ENCODE peak calls at places on chromosomes 12 and 14, in ten cellular contexts. P is NT2/D1; I is BJ; J is amniotic stem cell; W is activated CD8-positive, alpha-beta T cell treated with anti-CD3 and anti-CD28 coated beads for 36 hours; Q is sciatic nerve; C is retina; V is EL; F is NCI-H748 treated with DMSO at 0.1 percent for 48 hours; D is NCI-H1417. L is an unnamed sample.

GRCh38 chr14:65509842-65510241 is 97.3 kb downstream of the FUT8 start:
- DNase-seq in P (no peak), I (no peak), J (no peak), W (no peak), Q (no peak), C (no peak), V (no peak), F (no peak), D (no peak), L (no peak)

GRCh38 chr12:40903040-40903439 is 210.8 kb downstream of the CNTN1 start:
- DNase-seq in P (no peak), I (no peak), J (no peak), W (no peak), Q (no peak), C (peak), V (no peak), F (no peak), D (no peak), L (no peak)

GRCh38 chr12:9687228-9687627 is 17.7 kb downstream of the CLEC2D start:
- DNase-seq in P (peak), I (no peak), J (no peak), W (peak), Q (no peak), C (no peak), V (peak), F (no peak), D (no peak), L (no peak)

GRCh38 chr12:124592050-124592449 is 24.6 kb upstream of the NCOR2 start:
- DNase-seq in P (no peak), I (no peak), J (no peak), W (no peak), Q (no peak), C (no peak), V (peak), F (no peak), D (no peak), L (no peak)

GRCh38 chr12:32987526-32987925 is 90.9 kb upstream of the PKP2 start:
- DNase-seq in P (no peak), I (no peak), J (no peak), W (no peak), Q (no peak), C (no peak), V (no peak), F (no peak), D (no peak), L (no peak)

GRCh38 chr14:22837750-22838538 is 1.6 kb downstream of the MMP14 start:
- DNase-seq in P (no peak), I (no peak), J (no peak), W (no peak), Q (peak), C (no peak), V (peak), F (no peak), D (no peak), L (no peak)

GRCh38 chr14:24993631-24994030 is 56.3 kb downstream of the STXBP6 start:
- DNase-seq in P (no peak), I (no peak), J (no peak), W (no peak), Q (no peak), C (no peak), V (no peak), F (no peak), D (no peak), L (no peak)

GRCh38 chr12:118164798-118165486 is 29.0 kb downstream of the PEBP1 start:
- DNase-seq in P (peak), I (no peak), J (no peak), W (peak), Q (no peak), C (peak), V (peak), F (no peak), D (no peak), L (no peak)

GRCh38 chr12:89960011-89960507 is 251.4 kb upstream of the ATP2B1 start:
- DNase-seq in P (no peak), I (no peak), J (no peak), W (peak), Q (no peak), C (no peak), V (peak), F (no peak), D (no peak), L (no peak)

GRCh38 chr12:25151476-25151875 is 43.5 kb downstream of the DNAI7 start:
- DNase-seq in P (peak), I (peak), J (peak), W (no peak), Q (no peak), C (no peak), V (peak), F (no peak), D (no peak), L (no peak)

GRCh38 chr12:133231001-133231400 is 4.7 kb downstream of the ANHX start:
- DNase-seq in P (no peak), I (no peak), J (no peak), W (no peak), Q (no peak), C (no peak), V (no peak), F (no peak), D (no peak), L (no peak)

GRCh38 chr14:50086316-50086700 is 30.1 kb downstream of the VCPKMT start:
- DNase-seq in P (no peak), I (no peak), J (no peak), W (no peak), Q (no peak), C (no peak), V (no peak), F (no peak), D (no peak), L (no peak)

GRCh38 chr14:104436741-104437701 is 142.5 kb upstream of the C14orf180 start:
- DNase-seq in P (peak), I (no peak), J (no peak), W (no peak), Q (peak), C (peak), V (no peak), F (peak), D (no peak), L (no peak)

GRCh38 chr12:46921048-46921753 is 95.4 kb upstream of the SLC38A4 start:
- DNase-seq in P (no peak), I (no peak), J (no peak), W (no peak), Q (no peak), C (no peak), V (peak), F (no peak), D (no peak), L (no peak)

GRCh38 chr14:79693935-79694334 is 517.4 kb downstream of the DIO2 start:
- DNase-seq in P (no peak), I (no peak), J (no peak), W (no peak), Q (no peak), C (no peak), V (no peak), F (no peak), D (no peak), L (no peak)

GRCh38 chr12:106345739-106346138 is 11.8 kb upstream of the POLR3B start:
- DNase-seq in P (peak), I (no peak), J (no peak), W (no peak), Q (no peak), C (peak), V (peak), F (peak), D (no peak), L (peak)

GRCh38 chr14:58955294-58955821 is 233.1 kb upstream of the DAAM1 start:
- DNase-seq in P (peak), I (no peak), J (no peak), W (no peak), Q (no peak), C (no peak), V (no peak), F (no peak), D (no peak), L (no peak)

GRCh38 chr12:29710104-29710503 is 73.6 kb downstream of the TMTC1 start:
- DNase-seq in P (peak), I (no peak), J (no peak), W (peak), Q (no peak), C (peak), V (no peak), F (no peak), D (peak), L (peak)

GRCh38 chr14:93941293-93941910 is 14.3 kb downstream of the FAM181A start:
- DNase-seq in P (no peak), I (peak), J (peak), W (no peak), Q (no peak), C (no peak), V (peak), F (peak), D (peak), L (no peak)

GRCh38 chr12:40650038-40650704 is 42.1 kb upstream of the CNTN1 start:
- DNase-seq in P (peak), I (no peak), J (no peak), W (no peak), Q (no peak), C (no peak), V (no peak), F (no peak), D (no peak), L (no peak)

GRCh38 chr12:32568241-32568640 is 110.9 kb upstream of the DNM1L start:
- DNase-seq in P (no peak), I (peak), J (peak), W (no peak), Q (no peak), C (no peak), V (peak), F (peak), D (no peak), L (no peak)

GRCh38 chr12:112314981-112315380 is 67.2 kb downstream of the HECTD4 start:
- DNase-seq in P (no peak), I (no peak), J (no peak), W (no peak), Q (no peak), C (no peak), V (peak), F (no peak), D (no peak), L (no peak)

GRCh38 chr14:101442451-101442850 is 118.8 kb upstream of the DIO3 start:
- DNase-seq in P (no peak), I (no peak), J (no peak), W (peak), Q (no peak), C (no peak), V (no peak), F (no peak), D (no peak), L (no peak)